ENCODE peak calls at places on chromosomes 2 and 18, in eight cellular contexts. One of them, this sample, is unnamed.

GRCh38 chr2:18831916-18832510 is 242.6 kb upstream of the NT5C1B start:
- DNase-seq in CD8-positive, alpha-beta memory T cell: no peak
- DNase-seq in bronchial epithelial cell: no peak
- DNase-seq in thoracic aorta: no peak
- DNase-seq in body of pancreas: no peak
- DNase-seq in iPS DF 6.9: no peak
- DNase-seq in fibroblast of lung: no peak
- DNase-seq in Peyer's patch: no peak
- DNase-seq in this sample: no peak

GRCh38 chr18:7677424-7677823 is 110.3 kb downstream of the PTPRM start:
- DNase-seq in bronchial epithelial cell: no peak
- DNase-seq in Peyer's patch: no peak
- DNase-seq in fibroblast of lung: no peak
- DNase-seq in iPS DF 6.9: no peak
- DNase-seq in thoracic aorta: no peak
- DNase-seq in CD8-positive, alpha-beta memory T cell: no peak
- DNase-seq in body of pancreas: no peak
- DNase-seq in this sample: no peak

GRCh38 chr2:221272729-221273128 is 299.4 kb downstream of the EPHA4 start:
- DNase-seq in body of pancreas: no peak
- DNase-seq in Peyer's patch: no peak
- DNase-seq in fibroblast of lung: no peak
- DNase-seq in bronchial epithelial cell: no peak
- DNase-seq in iPS DF 6.9: no peak
- DNase-seq in thoracic aorta: no peak
- DNase-seq in CD8-positive, alpha-beta memory T cell: no peak
- DNase-seq in this sample: no peak

GRCh38 chr2:151437630-151438029 is 27.9 kb downstream of the RIF1 start:
- DNase-seq in body of pancreas: no peak
- DNase-seq in CD8-positive, alpha-beta memory T cell: peak; percentile 24
- DNase-seq in iPS DF 6.9: no peak
- DNase-seq in bronchial epithelial cell: peak; percentile 25
- DNase-seq in thoracic aorta: no peak
- DNase-seq in Peyer's patch: no peak
- DNase-seq in fibroblast of lung: peak; percentile 55
- DNase-seq in this sample: no peak

GRCh38 chr2:7539760-7540159 is 622.5 kb downstream of the RNF144A start:
- DNase-seq in bronchial epithelial cell: no peak
- DNase-seq in thoracic aorta: no peak
- DNase-seq in iPS DF 6.9: no peak
- DNase-seq in CD8-positive, alpha-beta memory T cell: no peak
- DNase-seq in fibroblast of lung: no peak
- DNase-seq in body of pancreas: no peak
- DNase-seq in Peyer's patch: no peak
- DNase-seq in this sample: peak; percentile 27

GRCh38 chr2:9333591-9334171 is 89.6 kb downstream of the ITGB1BP1 start:
- DNase-seq in thoracic aorta: no peak
- DNase-seq in iPS DF 6.9: peak; percentile 25
- DNase-seq in bronchial epithelial cell: peak; percentile 83
- DNase-seq in CD8-positive, alpha-beta memory T cell: no peak
- DNase-seq in Peyer's patch: peak; percentile 64
- DNase-seq in body of pancreas: peak; percentile 59
- DNase-seq in fibroblast of lung: peak; percentile 87
- DNase-seq in this sample: peak; percentile 28

GRCh38 chr18:23515911-23516546 is 12.7 kb downstream of the RMC1 start:
- DNase-seq in thoracic aorta: no peak
- DNase-seq in Peyer's patch: peak; percentile 68
- DNase-seq in body of pancreas: peak; percentile 76
- DNase-seq in iPS DF 6.9: peak; percentile 78
- DNase-seq in fibroblast of lung: peak; percentile 79
- DNase-seq in CD8-positive, alpha-beta memory T cell: peak; percentile 70
- DNase-seq in bronchial epithelial cell: peak; percentile 72
- DNase-seq in this sample: no peak

GRCh38 chr2:17867133-17867532 is 11.3 kb upstream of the KCNS3 start:
- DNase-seq in iPS DF 6.9: no peak
- DNase-seq in thoracic aorta: no peak
- DNase-seq in Peyer's patch: no peak
- DNase-seq in body of pancreas: no peak
- DNase-seq in bronchial epithelial cell: peak; percentile 41
- DNase-seq in CD8-positive, alpha-beta memory T cell: no peak
- DNase-seq in fibroblast of lung: no peak
- DNase-seq in this sample: no peak

GRCh38 chr18:3037423-3037915 is 24.5 kb upstream of the LPIN2 start:
- DNase-seq in body of pancreas: no peak
- DNase-seq in Peyer's patch: no peak
- DNase-seq in thoracic aorta: no peak
- DNase-seq in fibroblast of lung: peak; percentile 76
- DNase-seq in CD8-positive, alpha-beta memory T cell: no peak
- DNase-seq in bronchial epithelial cell: peak; percentile 96
- DNase-seq in iPS DF 6.9: no peak
- DNase-seq in this sample: no peak

GRCh38 chr2:177830881-177831386 is 241.6 kb downstream of the PDE11A start:
- DNase-seq in iPS DF 6.9: no peak
- DNase-seq in thoracic aorta: no peak
- DNase-seq in body of pancreas: no peak
- DNase-seq in Peyer's patch: no peak
- DNase-seq in CD8-positive, alpha-beta memory T cell: no peak
- DNase-seq in bronchial epithelial cell: no peak
- DNase-seq in fibroblast of lung: no peak
- DNase-seq in this sample: no peak

DNA sequence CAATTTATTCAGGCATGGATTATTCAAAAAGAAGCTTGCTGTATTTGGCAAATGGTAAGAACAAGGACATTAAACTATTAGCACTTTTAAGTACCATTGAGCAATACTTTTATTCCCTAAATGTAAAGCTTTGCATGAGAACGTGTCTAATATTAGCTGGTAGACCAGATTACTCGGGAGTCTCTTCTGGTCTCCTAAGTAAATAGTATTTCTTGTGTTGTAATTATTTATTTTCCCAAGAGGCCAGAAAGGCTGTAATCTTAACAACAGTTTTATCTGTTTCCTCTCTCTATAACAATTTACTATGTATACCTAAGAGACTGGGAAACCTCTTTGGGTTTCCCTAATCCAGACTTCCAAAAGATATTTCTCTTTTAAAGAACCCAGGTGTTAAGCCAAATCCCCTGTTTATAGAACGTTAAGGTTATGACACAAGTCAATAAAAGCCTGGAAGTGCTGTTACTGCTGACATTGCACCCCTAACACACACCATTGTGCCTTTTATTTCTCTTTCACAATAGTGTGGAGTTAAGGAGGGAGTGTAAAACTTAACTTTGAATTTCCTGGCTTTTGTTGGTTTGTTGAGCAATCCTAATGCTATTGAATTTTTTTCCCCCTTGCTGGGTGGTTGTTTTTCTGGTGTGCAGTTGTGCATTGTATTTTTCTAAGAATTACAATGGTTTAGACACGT is 192.6 kb downstream of the MTX2 start:
- DNase-seq in Peyer's patch: no peak
- DNase-seq in iPS DF 6.9: no peak
- DNase-seq in thoracic aorta: no peak
- DNase-seq in bronchial epithelial cell: peak; percentile 33
- DNase-seq in fibroblast of lung: no peak
- DNase-seq in body of pancreas: no peak
- DNase-seq in CD8-positive, alpha-beta memory T cell: no peak
- DNase-seq in this sample: no peak
- H3K27me3 ChIP-seq in Peyer's patch: no peaks in the 10 kb centered on the region
- H3K27me3 ChIP-seq in iPS DF 6.9: no peaks in the 10 kb centered on the region
- H3K27me3 ChIP-seq in thoracic aorta: no peaks in the 10 kb centered on the region
- H3K27me3 ChIP-seq in bronchial epithelial cell: no peaks in the 10 kb centered on the region
- H3K27me3 ChIP-seq in fibroblast of lung: no peaks in the 10 kb centered on the region
- H3K27me3 ChIP-seq in body of pancreas: no peaks in the 10 kb centered on the region
- H3K27me3 ChIP-seq in CD8-positive, alpha-beta memory T cell: peaks cover 9% of the 10 kb centered on the region
- H3K27me3 ChIP-seq in this sample: no peaks in the 10 kb centered on the region

DNA sequence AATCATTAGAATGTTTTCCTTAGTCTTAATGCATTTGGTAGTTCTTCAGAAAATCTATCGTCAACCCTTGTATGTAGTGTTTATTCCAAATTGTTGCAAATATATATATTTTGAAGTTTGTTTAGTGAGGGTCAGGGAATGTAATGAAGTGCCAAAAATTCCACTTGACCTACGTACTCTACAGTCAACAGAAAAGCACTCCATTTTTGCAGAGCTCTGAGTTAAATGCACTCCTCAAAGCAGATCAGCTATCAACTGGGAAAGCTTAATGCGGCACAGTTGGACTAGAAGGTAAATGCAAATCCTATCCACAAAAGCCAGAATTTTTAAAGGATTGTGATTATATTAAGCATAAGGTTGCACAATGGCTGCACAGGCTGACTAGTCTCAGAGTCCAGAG is 577.1 kb downstream of the ARHGAP15 start:
- DNase-seq in thoracic aorta: no peak
- DNase-seq in bronchial epithelial cell: no peak
- DNase-seq in Peyer's patch: no peak
- DNase-seq in fibroblast of lung: peak; percentile 58
- DNase-seq in iPS DF 6.9: no peak
- DNase-seq in CD8-positive, alpha-beta memory T cell: no peak
- DNase-seq in body of pancreas: no peak
- DNase-seq in this sample: no peak
- H3K36me3 ChIP-seq in thoracic aorta: no peaks in the 10 kb centered on the region
- H3K36me3 ChIP-seq in bronchial epithelial cell: no peaks in the 10 kb centered on the region
- H3K36me3 ChIP-seq in Peyer's patch: no peaks in the 10 kb centered on the region
- H3K36me3 ChIP-seq in fibroblast of lung: no peaks in the 10 kb centered on the region
- H3K36me3 ChIP-seq in iPS DF 6.9: no peaks in the 10 kb centered on the region
- H3K36me3 ChIP-seq in CD8-positive, alpha-beta memory T cell: peaks cover 33% of the 10 kb centered on the region
- H3K36me3 ChIP-seq in body of pancreas: no peaks in the 10 kb centered on the region
- H3K36me3 ChIP-seq in this sample: no peaks in the 10 kb centered on the region

GRCh38 chr2:218168635-218169462 is 2.1 kb upstream of the CXCR1 start:
- DNase-seq in iPS DF 6.9: peak; percentile 55
- DNase-seq in thoracic aorta: no peak
- DNase-seq in Peyer's patch: no peak
- DNase-seq in bronchial epithelial cell: peak; percentile 42
- DNase-seq in CD8-positive, alpha-beta memory T cell: peak; percentile 65
- DNase-seq in fibroblast of lung: peak; percentile 20
- DNase-seq in body of pancreas: peak; percentile 61
- DNase-seq in this sample: no peak
- H3K27me3 ChIP-seq in iPS DF 6.9: no peaks in the 10 kb centered on the region
- H3K27me3 ChIP-seq in thoracic aorta: no peaks in the 10 kb centered on the region
- H3K27me3 ChIP-seq in Peyer's patch: no peaks in the 10 kb centered on the region
- H3K27me3 ChIP-seq in bronchial epithelial cell: peaks cover 2% of the 10 kb centered on the region
- H3K27me3 ChIP-seq in CD8-positive, alpha-beta memory T cell: no peaks in the 10 kb centered on the region
- H3K27me3 ChIP-seq in fibroblast of lung: peaks cover 7% of the 10 kb centered on the region
- H3K27me3 ChIP-seq in body of pancreas: no peaks in the 10 kb centered on the region
- H3K27me3 ChIP-seq in this sample: peaks cover 12% of the 10 kb centered on the region

DNA sequence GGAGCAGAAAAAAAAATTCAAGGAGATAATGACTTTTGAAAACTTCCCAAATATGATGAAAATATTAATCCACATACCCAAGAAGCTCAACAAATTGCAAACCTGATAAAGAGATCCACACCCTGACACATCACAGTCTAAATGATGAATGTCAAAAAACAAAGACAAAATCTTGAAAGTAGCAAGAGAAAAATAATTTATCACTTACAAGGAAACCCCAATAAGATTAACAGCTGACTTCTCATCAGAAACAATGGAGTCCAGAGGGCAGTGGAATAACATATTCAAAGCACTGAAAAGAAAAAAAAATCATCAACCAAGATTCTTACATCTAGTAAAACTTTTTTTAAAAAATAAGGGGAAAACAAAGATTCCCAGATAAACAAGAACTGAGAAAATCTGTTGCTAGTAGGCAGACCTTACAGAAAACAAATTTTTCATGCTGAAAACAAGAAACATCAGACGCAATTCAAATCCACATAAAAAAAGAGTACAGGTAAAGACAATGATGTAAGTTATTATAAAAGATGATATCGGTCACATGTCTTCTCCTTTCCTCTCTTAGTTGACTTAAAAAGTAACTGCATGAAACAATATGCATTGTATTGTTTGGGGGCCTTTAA is 21.3 kb downstream of the SLC66A2 start:
- DNase-seq in Peyer's patch: no peak
- DNase-seq in iPS DF 6.9: no peak
- DNase-seq in fibroblast of lung: peak; percentile 37
- DNase-seq in thoracic aorta: no peak
- DNase-seq in bronchial epithelial cell: no peak
- DNase-seq in CD8-positive, alpha-beta memory T cell: no peak
- DNase-seq in body of pancreas: no peak
- DNase-seq in this sample: no peak
- H3K36me3 ChIP-seq in Peyer's patch: no peaks in the 10 kb centered on the region
- H3K36me3 ChIP-seq in iPS DF 6.9: no peaks in the 10 kb centered on the region
- H3K36me3 ChIP-seq in fibroblast of lung: peaks cover 2% of the 10 kb centered on the region
- H3K36me3 ChIP-seq in thoracic aorta: peaks cover 10% of the 10 kb centered on the region
- H3K36me3 ChIP-seq in bronchial epithelial cell: peaks cover 8% of the 10 kb centered on the region
- H3K36me3 ChIP-seq in CD8-positive, alpha-beta memory T cell: peaks cover 9% of the 10 kb centered on the region
- H3K36me3 ChIP-seq in body of pancreas: no peaks in the 10 kb centered on the region
- H3K36me3 ChIP-seq in this sample: peaks cover 13% of the 10 kb centered on the region